ENCODE peak calls at places on chromosome 16, in seven cellular contexts. One of them, this sample, is unnamed. For H3K4me1, the result is how much of the 10 kb centered on the place peaks cover.

GRCh38 chr16:47523342-47524006 is 62.3 kb downstream of the PHKB start:
- DNase-seq in suprapubic skin: no peak
- DNase-seq in A549: no peak
- DNase-seq in body of pancreas: no peak
- DNase-seq in transverse colon: no peak
- DNase-seq in esophagus squamous epithelium: no peak
- DNase-seq in breast epithelium: no peak
- DNase-seq in this sample: no peak

GRCh38 chr16:3170440-3171180 is 17.4 kb upstream of the OR1F1 start:
- DNase-seq in suprapubic skin: no peak
- DNase-seq in transverse colon: no peak
- DNase-seq in A549: no peak
- DNase-seq in body of pancreas: peak
- DNase-seq in breast epithelium: no peak
- DNase-seq in esophagus squamous epithelium: no peak
- DNase-seq in this sample: no peak

GRCh38 chr16:8782673-8783072 is 14.8 kb downstream of the TMEM186 start:
- DNase-seq in transverse colon: no peak
- DNase-seq in A549: no peak
- DNase-seq in esophagus squamous epithelium: no peak
- DNase-seq in breast epithelium: no peak
- DNase-seq in suprapubic skin: no peak
- DNase-seq in body of pancreas: no peak
- DNase-seq in this sample: no peak

GRCh38 chr16:54926166-54926838 is 4.4 kb upstream of the IRX5 start:
- DNase-seq in breast epithelium: no peak
- DNase-seq in body of pancreas: no peak
- DNase-seq in transverse colon: no peak
- DNase-seq in esophagus squamous epithelium: no peak
- DNase-seq in A549: no peak
- DNase-seq in suprapubic skin: no peak
- DNase-seq in this sample: no peak

GRCh38 chr16:55552621-55553020 is 13.9 kb upstream of the CAPNS2 start:
- DNase-seq in esophagus squamous epithelium: no peak
- DNase-seq in transverse colon: no peak
- DNase-seq in suprapubic skin: no peak
- DNase-seq in body of pancreas: no peak
- DNase-seq in A549: no peak
- DNase-seq in breast epithelium: no peak
- DNase-seq in this sample: no peak

GRCh38 chr16:4192206-4192605 is 49.7 kb downstream of the SRL start:
- DNase-seq in body of pancreas: no peak
- DNase-seq in breast epithelium: no peak
- DNase-seq in A549: no peak
- DNase-seq in esophagus squamous epithelium: no peak
- DNase-seq in suprapubic skin: no peak
- DNase-seq in transverse colon: no peak
- DNase-seq in this sample: no peak

GRCh38 chr16:28623172-28623711 is 13.4 kb upstream of the SULT1A1 start:
- DNase-seq in transverse colon: peak
- DNase-seq in body of pancreas: peak
- DNase-seq in suprapubic skin: no peak
- DNase-seq in breast epithelium: no peak
- DNase-seq in A549: no peak
- DNase-seq in esophagus squamous epithelium: no peak
- DNase-seq in this sample: no peak

GRCh38 chr16:4306439-4307214 is 9.2 kb upstream of the GLIS2 start:
- DNase-seq in transverse colon: no peak
- DNase-seq in A549: no peak
- DNase-seq in breast epithelium: no peak
- DNase-seq in body of pancreas: no peak
- DNase-seq in suprapubic skin: no peak
- DNase-seq in esophagus squamous epithelium: no peak
- DNase-seq in this sample: no peak

GRCh38 chr16:70660672-70661350 is 14.5 kb downstream of the IL34 start:
- DNase-seq in transverse colon: no peak
- DNase-seq in A549: no peak
- DNase-seq in body of pancreas: no peak
- DNase-seq in esophagus squamous epithelium: no peak
- DNase-seq in breast epithelium: no peak
- DNase-seq in suprapubic skin: no peak
- DNase-seq in this sample: no peak

GRCh38 chr16:80369559-80369958 is 171.2 kb upstream of the DYNLRB2 start:
- DNase-seq in transverse colon: peak
- DNase-seq in esophagus squamous epithelium: no peak
- DNase-seq in breast epithelium: peak
- DNase-seq in A549: peak
- DNase-seq in body of pancreas: peak
- DNase-seq in suprapubic skin: no peak
- DNase-seq in this sample: no peak

GRCh38 chr16:85169333-85170065 is 57.2 kb upstream of the CIBAR2 start:
- DNase-seq in transverse colon: no peak
- DNase-seq in body of pancreas: peak
- DNase-seq in breast epithelium: no peak
- DNase-seq in A549: no peak
- DNase-seq in esophagus squamous epithelium: no peak
- DNase-seq in suprapubic skin: no peak
- DNase-seq in this sample: no peak

GRCh38 chr16:50121721-50122445 is 31.2 kb upstream of the TENT4B start:
- DNase-seq in suprapubic skin: peak
- DNase-seq in esophagus squamous epithelium: no peak
- DNase-seq in breast epithelium: no peak
- DNase-seq in transverse colon: no peak
- DNase-seq in body of pancreas: peak
- DNase-seq in A549: no peak
- DNase-seq in this sample: no peak

GRCh38 chr16:17346774-17347569 is 123.8 kb downstream of the XYLT1 start:
- DNase-seq in esophagus squamous epithelium: no peak
- DNase-seq in A549: no peak
- DNase-seq in body of pancreas: no peak
- DNase-seq in breast epithelium: no peak
- DNase-seq in transverse colon: peak
- DNase-seq in suprapubic skin: no peak
- DNase-seq in this sample: no peak

GRCh38 chr16:84976644-84977400 is 34.5 kb downstream of the ZDHHC7 start:
- DNase-seq in transverse colon: peak
- DNase-seq in A549: no peak
- DNase-seq in body of pancreas: peak
- DNase-seq in breast epithelium: peak
- DNase-seq in suprapubic skin: no peak
- DNase-seq in esophagus squamous epithelium: no peak
- DNase-seq in this sample: peak

GRCh38 chr16:79814124-79814523 is 213.6 kb upstream of the MAF start:
- DNase-seq in breast epithelium: no peak
- DNase-seq in A549: no peak
- DNase-seq in body of pancreas: no peak
- DNase-seq in suprapubic skin: no peak
- DNase-seq in esophagus squamous epithelium: no peak
- DNase-seq in transverse colon: no peak
- DNase-seq in this sample: no peak

GRCh38 chr16:79874391-79874790 is 273.9 kb upstream of the MAF start:
- DNase-seq in esophagus squamous epithelium: no peak
- DNase-seq in transverse colon: peak
- DNase-seq in body of pancreas: no peak
- DNase-seq in breast epithelium: no peak
- DNase-seq in A549: no peak
- DNase-seq in suprapubic skin: no peak
- DNase-seq in this sample: no peak

GRCh38 chr16:55713103-55713502 is 57.3 kb downstream of the SLC6A2 start:
- DNase-seq in transverse colon: no peak
- DNase-seq in suprapubic skin: no peak
- DNase-seq in breast epithelium: no peak
- DNase-seq in esophagus squamous epithelium: no peak
- DNase-seq in body of pancreas: no peak
- DNase-seq in A549: no peak
- DNase-seq in this sample: no peak

GRCh38 chr16:50408001-50408400 is 39.2 kb upstream of the BRD7 start:
- DNase-seq in esophagus squamous epithelium: no peak
- DNase-seq in transverse colon: no peak
- DNase-seq in suprapubic skin: no peak
- DNase-seq in breast epithelium: no peak
- DNase-seq in body of pancreas: no peak
- DNase-seq in A549: no peak
- DNase-seq in this sample: no peak

GRCh38 chr16:48101069-48101674 is 54.6 kb downstream of the ABCC12 start:
- DNase-seq in suprapubic skin: no peak
- DNase-seq in A549: no peak
- DNase-seq in body of pancreas: peak
- DNase-seq in breast epithelium: no peak
- DNase-seq in transverse colon: no peak
- DNase-seq in esophagus squamous epithelium: no peak
- DNase-seq in this sample: no peak

GRCh38 chr16:85238233-85238647 is 126.0 kb upstream of the CIBAR2 start:
- DNase-seq in A549: no peak
- DNase-seq in esophagus squamous epithelium: no peak
- DNase-seq in body of pancreas: peak
- DNase-seq in transverse colon: peak
- DNase-seq in breast epithelium: peak
- DNase-seq in suprapubic skin: peak
- DNase-seq in this sample: peak

GRCh38 chr16:53207810-53208752 is 153.3 kb downstream of the CHD9 start:
- DNase-seq in esophagus squamous epithelium: no peak
- DNase-seq in breast epithelium: peak
- DNase-seq in body of pancreas: peak
- DNase-seq in transverse colon: peak
- DNase-seq in A549: peak
- DNase-seq in suprapubic skin: no peak
- DNase-seq in this sample: peak

GRCh38 chr16:22688463-22688862 is 125.5 kb upstream of the HS3ST2 start:
- DNase-seq in breast epithelium: no peak
- DNase-seq in transverse colon: no peak
- DNase-seq in suprapubic skin: no peak
- DNase-seq in body of pancreas: no peak
- DNase-seq in esophagus squamous epithelium: no peak
- DNase-seq in A549: no peak
- DNase-seq in this sample: no peak

GRCh38 chr16:48393843-48394703 is 8.9 kb upstream of the SIAH1 start:
- DNase-seq in A549: no peak
- DNase-seq in suprapubic skin: peak
- DNase-seq in esophagus squamous epithelium: no peak
- DNase-seq in breast epithelium: peak
- DNase-seq in transverse colon: no peak
- DNase-seq in body of pancreas: peak
- DNase-seq in this sample: peak

GRCh38 chr16:85857406-85857805 is 41.6 kb upstream of the IRF8 start:
- DNase-seq in breast epithelium: no peak
- DNase-seq in suprapubic skin: no peak
- DNase-seq in transverse colon: no peak
- DNase-seq in body of pancreas: no peak
- DNase-seq in esophagus squamous epithelium: no peak
- DNase-seq in A549: no peak
- DNase-seq in this sample: no peak

GRCh38 chr16:7615565-7615964 is 282.9 kb downstream of the RBFOX1 start:
- DNase-seq in esophagus squamous epithelium: no peak
- DNase-seq in body of pancreas: no peak
- DNase-seq in transverse colon: no peak
- DNase-seq in breast epithelium: no peak
- DNase-seq in suprapubic skin: no peak
- DNase-seq in A549: no peak
- DNase-seq in this sample: no peak

DNA sequence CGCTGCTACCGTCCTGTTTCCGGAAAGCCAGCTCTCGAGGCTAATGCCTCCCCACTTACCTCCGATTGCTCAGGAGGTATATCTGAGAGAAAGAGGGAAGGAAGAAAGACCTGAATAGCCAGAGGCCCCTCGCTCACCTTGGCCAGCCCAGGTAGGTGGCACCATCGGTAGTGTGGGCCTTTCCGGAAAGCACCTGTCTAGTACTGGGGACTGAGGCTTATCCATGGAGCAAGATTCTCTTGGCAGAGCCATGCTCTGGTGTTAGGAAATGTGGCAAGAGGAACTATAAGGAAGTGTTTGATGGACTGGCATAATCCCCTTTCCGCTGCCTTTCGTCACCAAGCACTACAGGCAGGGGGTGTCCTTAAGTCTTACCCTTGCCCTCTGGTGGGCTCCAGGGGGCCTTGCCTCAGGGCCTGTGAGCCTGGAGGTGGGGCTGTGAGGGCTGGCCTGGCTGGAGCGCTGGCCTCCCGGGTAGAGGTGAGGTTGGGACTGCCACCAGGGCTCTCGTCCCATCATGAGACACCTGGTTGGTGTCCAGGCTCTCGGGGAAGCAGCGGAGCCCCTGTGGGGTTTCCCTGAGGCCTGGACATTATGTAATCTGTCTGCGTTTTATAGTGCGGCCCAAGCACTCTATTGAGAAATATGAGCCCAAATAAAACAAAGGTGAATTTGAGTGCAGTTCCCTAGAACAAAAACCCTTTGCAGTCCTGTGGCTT is 2.9 kb downstream of the CMIP start:
- DNase-seq in A549: no peak
- DNase-seq in suprapubic skin: no peak
- DNase-seq in body of pancreas: peak
- DNase-seq in esophagus squamous epithelium: no peak
- DNase-seq in transverse colon: peak
- DNase-seq in breast epithelium: peak
- DNase-seq in this sample: no peak
- TF ChIP-seq POLR2A in A549: no peak
- TF ChIP-seq POLR2A in suprapubic skin: no peak
- TF ChIP-seq POLR2A in body of pancreas: no peak
- TF ChIP-seq POLR2A in esophagus squamous epithelium: no peak
- TF ChIP-seq POLR2A in transverse colon: peak
- TF ChIP-seq POLR2A in breast epithelium: peak
- TF ChIP-seq POLR2A in this sample: no peak

DNA sequence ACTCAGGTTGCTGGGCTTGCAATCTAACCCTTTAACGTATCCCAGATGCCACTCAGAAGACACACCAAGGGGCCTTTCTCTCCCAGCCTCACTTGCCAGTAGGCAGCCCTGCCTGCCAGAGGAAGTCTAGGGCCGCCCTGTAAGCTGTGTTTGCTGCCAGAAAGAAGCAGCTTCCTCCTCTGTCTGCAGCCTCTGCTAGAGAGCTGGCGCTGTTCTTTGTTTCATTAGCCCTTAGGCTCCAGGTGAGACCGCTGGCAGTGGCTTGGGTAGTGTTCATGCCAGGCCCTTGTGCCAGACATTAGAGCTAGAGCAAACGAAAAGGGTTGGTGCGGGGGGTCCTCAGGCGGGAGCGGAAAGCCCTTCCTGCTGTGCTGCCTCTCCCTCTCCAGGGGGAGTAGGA is 8.9 kb downstream of the CTRL start:
- DNase-seq in suprapubic skin: peak
- DNase-seq in esophagus squamous epithelium: no peak
- DNase-seq in transverse colon: no peak
- DNase-seq in body of pancreas: no peak
- DNase-seq in A549: no peak
- DNase-seq in breast epithelium: peak
- DNase-seq in this sample: no peak
- H3K4me1 ChIP-seq in suprapubic skin: half or more
- H3K4me1 ChIP-seq in esophagus squamous epithelium: under half
- H3K4me1 ChIP-seq in transverse colon: under half
- H3K4me1 ChIP-seq in body of pancreas: under half
- H3K4me1 ChIP-seq in A549: under half
- H3K4me1 ChIP-seq in breast epithelium: under half
- H3K4me1 ChIP-seq in this sample: under half

GRCh38 chr16:66696669-66697630 is at the start of gene CMTM4:
- DNase-seq in suprapubic skin: peak
- DNase-seq in breast epithelium: peak
- DNase-seq in A549: peak
- DNase-seq in esophagus squamous epithelium: no peak
- DNase-seq in transverse colon: peak
- DNase-seq in body of pancreas: peak
- DNase-seq in this sample: peak
- TF ChIP-seq POLR2A in suprapubic skin: no peak
- TF ChIP-seq POLR2A in breast epithelium: no peak
- TF ChIP-seq POLR2A in A549: peak
- TF ChIP-seq POLR2A in esophagus squamous epithelium: no peak
- TF ChIP-seq POLR2A in transverse colon: peak
- TF ChIP-seq POLR2A in body of pancreas: no peak
- TF ChIP-seq POLR2A in this sample: no peak

GRCh38 chr16:57636184-57636583 is 7.8 kb downstream of the ADGRG1 start:
- DNase-seq in A549: no peak
- DNase-seq in breast epithelium: no peak
- DNase-seq in suprapubic skin: no peak
- DNase-seq in transverse colon: no peak
- DNase-seq in body of pancreas: no peak
- DNase-seq in esophagus squamous epithelium: no peak
- DNase-seq in this sample: no peak
- H3K4me1 ChIP-seq in A549: half or more
- H3K4me1 ChIP-seq in breast epithelium: under half
- H3K4me1 ChIP-seq in suprapubic skin: half or more
- H3K4me1 ChIP-seq in transverse colon: under half
- H3K4me1 ChIP-seq in body of pancreas: half or more
- H3K4me1 ChIP-seq in esophagus squamous epithelium: under half
- H3K4me1 ChIP-seq in this sample: half or more